ENCODE peak calls at places on chromosomes 2 and 18, in six cellular contexts. I is AG04449, B is Calu3, A is nephron progenitor cell, F is neural crest cell, T is heart right ventricle. P is an unnamed sample.

GRCh38 chr2:2573658-2574293 is 242.7 kb upstream of the MYT1L start:
- DNase-seq in A (no peak), T (no peak), I (no peak), B (no peak), F (no peak), P (no peak)

GRCh38 chr2:209773377-209773776 is 1.7 kb downstream of the UNC80 start:
- DNase-seq in B (no peak), F (no peak), T (no peak), A (no peak), I (no peak), P (no peak)

GRCh38 chr2:44955593-44956449 is 14.3 kb downstream of the SIX3 start:
- DNase-seq in T (peak), F (peak), A (peak), I (no peak), B (peak), P (peak)

GRCh38 chr2:26568076-26568890 is 72.9 kb downstream of the CIB4 start:
- DNase-seq in F (no peak), I (no peak), T (no peak), A (no peak), B (no peak), P (no peak)

GRCh38 chr2:118363604-118364003 is 275.3 kb downstream of the INSIG2 start:
- DNase-seq in B (no peak), T (no peak), A (no peak), I (no peak), F (no peak), P (no peak)

GRCh38 chr18:54880706-54881105 is 52.4 kb downstream of the RAB27B start:
- DNase-seq in A (no peak), B (no peak), F (no peak), T (no peak), I (no peak), P (no peak)

GRCh38 chr2:209940923-209941322 is 61.5 kb upstream of the RPE start:
- DNase-seq in B (no peak), A (no peak), F (no peak), I (no peak), T (no peak), P (no peak)

GRCh38 chr2:9138507-9139085 is 68.0 kb upstream of the ASAP2 start:
- DNase-seq in I (no peak), F (peak), T (no peak), B (peak), A (peak), P (peak)

GRCh38 chr18:24924066-24924716 is 427.8 kb downstream of the ZNF521 start:
- DNase-seq in A (no peak), I (no peak), B (no peak), F (no peak), T (no peak), P (no peak)

GRCh38 chr2:169351725-169352124 is 10.6 kb downstream of the LRP2 start:
- DNase-seq in T (no peak), I (no peak), F (no peak), B (no peak), A (no peak), P (no peak)

GRCh38 chr2:25251461-25252273 is 83.3 kb upstream of the POMC start:
- DNase-seq in B (peak), A (peak), I (no peak), F (peak), T (peak), P (peak)

GRCh38 chr2:196131384-196131861 is 40.0 kb downstream of the STK17B start:
- DNase-seq in I (no peak), F (no peak), B (peak), A (no peak), T (no peak), P (no peak)

GRCh38 chr18:22695674-22696073 is 237.5 kb upstream of the RBBP8 start:
- DNase-seq in I (no peak), B (no peak), A (no peak), T (no peak), F (no peak), P (no peak)

GRCh38 chr2:6370753-6371152 is 495.0 kb downstream of the CMPK2 start:
- DNase-seq in I (no peak), F (no peak), B (no peak), T (no peak), A (no peak), P (no peak)

GRCh38 chr2:203886579-203887230 is 19.1 kb downstream of the CTLA4 start:
- DNase-seq in I (no peak), A (no peak), F (no peak), B (no peak), T (no peak), P (no peak)

GRCh38 chr18:22451796-22452195 is 34.1 kb upstream of the CTAGE1 start:
- DNase-seq in B (no peak), T (no peak), F (no peak), I (no peak), A (peak), P (no peak)

GRCh38 chr2:46171441-46171953 is 125.7 kb upstream of the EPAS1 start:
- DNase-seq in A (no peak), I (peak), F (no peak), T (no peak), B (no peak), P (no peak)

GRCh38 chr2:26720322-26721166 is 28.0 kb downstream of the KCNK3 start:
- DNase-seq in T (peak), B (peak), I (no peak), A (no peak), F (no peak), P (no peak)

GRCh38 chr18:24818451-24818850 is 358.0 kb downstream of the HRH4 start:
- DNase-seq in F (no peak), I (no peak), B (no peak), A (peak), T (no peak), P (no peak)

GRCh38 chr2:162506706-162507105 is 162.8 kb downstream of the GCA start:
- DNase-seq in B (no peak), A (no peak), I (no peak), T (no peak), F (no peak), P (no peak)

GRCh38 chr2:98921062-98921461 is 15.0 kb downstream of the CRACDL start:
- DNase-seq in B (no peak), F (no peak), A (no peak), I (no peak), T (no peak), P (no peak)

GRCh38 chr2:98924910-98925309 is 11.1 kb downstream of the CRACDL start:
- DNase-seq in B (no peak), T (no peak), I (no peak), A (no peak), F (no peak), P (no peak)

GRCh38 chr2:98923244-98923940 is 12.6 kb downstream of the CRACDL start:
- DNase-seq in F (no peak), A (no peak), I (no peak), T (no peak), B (no peak), P (no peak)

GRCh38 chr2:98926601-98927000 is 9.4 kb downstream of the CRACDL start:
- DNase-seq in F (no peak), T (no peak), A (no peak), I (no peak), B (no peak), P (no peak)

GRCh38 chr2:98924038-98924437 is 12.0 kb downstream of the CRACDL start:
- DNase-seq in F (no peak), A (no peak), T (no peak), I (no peak), B (no peak), P (no peak)
- TF ChIP-seq CTCF in F (no peak), A (no peak), T (no peak), I (no peak), B (no peak), P (no peak)

GRCh38 chr18:63322246-63322645 is 2.7 kb upstream of the BCL2 start:
- DNase-seq in F (no peak), A (no peak), T (no peak), B (no peak), I (no peak), P (no peak)

GRCh38 chr18:63321291-63321690 is 1.7 kb upstream of the BCL2 start:
- DNase-seq in F (no peak), I (no peak), A (no peak), T (no peak), B (no peak), P (no peak)

GRCh38 chr18:63319383-63320040 is at the start of gene BCL2:
- DNase-seq in F (peak), A (no peak), T (no peak), I (no peak), B (no peak), P (no peak)

GRCh38 chr18:63320041-63320689 is 596 bp upstream of the BCL2 start:
- DNase-seq in T (peak), B (peak), I (no peak), F (peak), A (peak), P (peak)

GRCh38 chr18:63320690-63321265 is 1.2 kb upstream of the BCL2 start:
- DNase-seq in I (no peak), T (peak), A (peak), F (peak), B (peak), P (peak)
- TF ChIP-seq CTCF in I (no peak), T (no peak), A (no peak), F (peak), B (no peak), P (peak)

DNA sequence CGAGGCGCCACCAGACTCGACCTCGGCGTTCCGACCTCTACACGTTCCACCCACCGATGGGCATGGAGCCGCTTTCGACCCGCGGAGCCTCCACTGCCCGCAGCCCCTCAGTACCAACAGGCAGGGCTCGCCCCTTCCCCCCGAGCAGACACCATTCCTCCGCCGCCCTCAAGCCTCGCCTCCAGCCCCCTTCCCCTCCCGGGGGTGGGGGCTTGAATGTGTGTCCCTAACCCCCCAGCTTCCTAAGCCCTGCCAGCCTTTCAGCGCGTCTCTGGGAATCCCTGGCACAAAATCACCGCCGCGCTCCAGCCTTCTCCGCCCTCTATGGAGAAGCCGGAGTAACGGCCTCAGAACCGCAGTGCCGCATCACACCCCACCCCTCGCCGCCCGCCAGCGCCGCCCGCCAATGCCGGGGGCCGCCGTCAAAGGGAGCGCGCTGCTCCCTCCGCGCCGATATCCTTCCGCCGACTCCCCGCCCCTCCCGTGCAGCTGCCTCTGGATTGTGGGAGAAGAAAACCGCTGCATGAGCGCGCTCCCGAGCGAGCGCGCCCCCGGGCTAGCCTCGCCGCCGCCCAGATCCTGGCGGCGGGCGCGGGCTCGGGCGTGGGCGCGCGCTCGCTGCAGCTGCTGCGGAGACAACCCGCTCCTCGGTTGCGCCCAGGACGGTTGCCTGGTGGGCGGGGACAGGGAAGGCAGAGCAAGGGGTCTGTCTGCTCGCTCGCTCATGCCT is at the start of gene CCDC88A:
- DNase-seq in I (peak), F (peak), A (peak), B (peak), T (peak), P (peak)
- TF ChIP-seq CTCF in I (peak), F (peak), A (no peak), B (no peak), T (peak), P (peak)

GRCh38 chr2:42385225-42385624 is 24.2 kb upstream of the COX7A2L start:
- DNase-seq in F (no peak), T (no peak), I (no peak), A (peak), B (peak), P (no peak)

GRCh38 chr2:42383855-42384530 is 23.0 kb upstream of the COX7A2L start:
- DNase-seq in T (no peak), B (no peak), F (no peak), A (no peak), I (no peak), P (no peak)

GRCh38 chr2:42382144-42382543 is 21.1 kb upstream of the COX7A2L start:
- DNase-seq in T (no peak), B (no peak), I (no peak), F (no peak), A (no peak), P (no peak)

GRCh38 chr2:42390401-42390969 is 29.5 kb upstream of the COX7A2L start:
- DNase-seq in B (no peak), I (no peak), F (no peak), T (no peak), A (no peak), P (no peak)

GRCh38 chr2:42386684-42387083 is 25.7 kb upstream of the COX7A2L start:
- DNase-seq in A (no peak), I (no peak), T (no peak), B (no peak), F (no peak), P (no peak)
- TF ChIP-seq CTCF in A (peak), I (no peak), T (no peak), B (no peak), F (peak), P (peak)

GRCh38 chr18:5424903-5425302 is 118.9 kb downstream of the EPB41L3 start:
- DNase-seq in I (no peak), A (no peak), B (no peak), T (no peak), F (no peak), P (no peak)
- TF ChIP-seq CTCF in I (peak), A (peak), B (peak), T (no peak), F (peak), P (peak)

GRCh38 chr2:96495983-96496382 is 9.2 kb downstream of the NEURL3 start:
- DNase-seq in T (no peak), F (no peak), I (no peak), A (no peak), B (no peak), P (no peak)

GRCh38 chr2:96499061-96499960 is 5.8 kb downstream of the NEURL3 start:
- DNase-seq in I (no peak), A (no peak), F (no peak), T (no peak), B (no peak), P (no peak)

GRCh38 chr2:96501471-96501874 is 3.7 kb downstream of the NEURL3 start:
- DNase-seq in A (no peak), F (no peak), T (no peak), B (peak), I (no peak), P (no peak)

GRCh38 chr2:96500385-96501066 is 4.6 kb downstream of the NEURL3 start:
- DNase-seq in I (no peak), T (no peak), B (no peak), F (no peak), A (no peak), P (no peak)

DNA sequence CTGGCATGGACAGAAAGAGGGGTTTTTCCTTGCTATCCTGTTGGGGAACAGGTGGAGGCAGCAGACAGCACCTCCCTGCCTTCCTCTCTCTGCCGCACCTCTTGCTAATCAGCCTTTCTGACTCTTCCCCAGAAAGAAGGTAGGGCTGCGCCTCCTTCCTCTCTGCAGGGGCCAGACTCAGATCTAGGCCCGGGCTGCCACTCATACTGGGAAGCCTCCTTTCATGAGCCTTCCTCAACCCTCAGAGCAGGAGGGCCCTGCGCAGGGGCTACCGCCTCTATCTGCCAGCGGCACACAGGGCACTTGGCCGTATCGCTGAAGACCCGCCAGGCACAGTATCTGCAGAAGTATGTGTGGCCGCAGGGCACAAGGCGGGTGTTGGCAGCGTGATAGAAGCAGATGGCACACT is 7.1 kb downstream of the NEURL3 start:
- DNase-seq in A (no peak), I (no peak), F (no peak), B (no peak), T (no peak), P (no peak)
- TF ChIP-seq CTCF in A (no peak), I (no peak), F (no peak), B (no peak), T (no peak), P (no peak)

DNA sequence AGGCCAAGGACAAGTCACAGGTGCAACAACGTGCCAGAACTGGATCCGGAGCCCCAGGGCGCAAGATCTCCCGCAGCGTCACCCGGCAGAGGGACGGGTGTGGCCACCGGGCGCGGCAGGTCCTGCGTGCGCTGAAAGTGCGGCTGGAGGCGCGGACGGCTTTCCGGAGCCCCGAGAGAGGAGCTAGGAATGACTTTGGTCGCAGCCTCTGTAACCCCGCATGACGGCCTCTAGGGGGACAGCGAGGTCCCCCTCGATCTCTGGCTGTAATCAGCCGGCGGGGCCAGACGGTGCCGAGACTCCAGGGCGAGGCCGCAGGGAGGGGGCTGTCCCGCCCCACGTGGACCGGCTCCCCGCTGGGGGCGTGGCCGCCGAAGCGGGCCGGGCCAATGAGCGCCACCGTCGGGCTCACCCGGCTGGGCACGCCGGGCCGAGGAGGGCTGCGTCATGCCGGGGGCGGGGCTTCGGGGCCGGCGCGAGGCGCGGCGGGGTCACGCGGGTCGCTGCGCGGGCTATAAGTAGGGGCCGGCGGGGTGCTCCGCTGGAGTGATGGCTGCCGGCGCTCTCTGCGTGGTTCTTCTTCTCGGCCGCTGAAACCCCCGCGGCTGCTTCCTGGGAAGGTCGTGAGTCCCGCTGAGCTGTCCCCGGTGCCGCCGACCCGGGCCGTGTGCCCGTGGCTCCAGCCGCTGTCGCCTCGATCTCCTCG is at the start of gene SLC20A1:
- DNase-seq in I (no peak), T (peak), F (peak), B (peak), A (peak), P (peak)
- TF ChIP-seq CTCF in I (peak), T (peak), F (peak), B (peak), A (peak), P (peak)

GRCh38 chr2:120833127-120833675 is 97.5 kb downstream of the GLI2 start:
- DNase-seq in A (no peak), B (peak), F (no peak), I (no peak), T (no peak), P (no peak)
- TF ChIP-seq CTCF in A (no peak), B (no peak), F (no peak), I (no peak), T (no peak), P (no peak)

P was measured in progenitor cell of endocrine pancreas.